ENCODE peak calls at places on chromosomes 7 and 10, in six cellular contexts. One of them, this sample, is unnamed.

GRCh38 chr7:83166-83840 is 109.1 kb upstream of the FAM20C start:
- DNase-seq in ELR: no peak
- DNase-seq in NCI-H1417: no peak
- DNase-seq in stimulated activated CD8-positive, alpha-beta memory T cell treated with anti-CD3 and anti-CD28 coated beads, Interleukin-4, amount 100 ng/mL, for 48 hours: no peak
- DNase-seq in mesendoderm: no peak
- DNase-seq in occipital lobe: no peak
- DNase-seq in this sample: peak; percentile 51

GRCh38 chr7:2224934-2225333 is 7.8 kb downstream of the MAD1L1 start:
- DNase-seq in NCI-H1417: no peak
- DNase-seq in occipital lobe: no peak
- DNase-seq in stimulated activated CD8-positive, alpha-beta memory T cell treated with anti-CD3 and anti-CD28 coated beads, Interleukin-4, amount 100 ng/mL, for 48 hours: no peak
- DNase-seq in mesendoderm: no peak
- DNase-seq in ELR: no peak
- DNase-seq in this sample: peak; percentile 28

GRCh38 chr7:106552645-106553445 is 108.1 kb downstream of the CCDC71L start:
- DNase-seq in stimulated activated CD8-positive, alpha-beta memory T cell treated with anti-CD3 and anti-CD28 coated beads, Interleukin-4, amount 100 ng/mL, for 48 hours: no peak
- DNase-seq in occipital lobe: no peak
- DNase-seq in ELR: no peak
- DNase-seq in mesendoderm: no peak
- DNase-seq in NCI-H1417: no peak
- DNase-seq in this sample: no peak

GRCh38 chr10:30392564-30392990 is 41.4 kb upstream of the MAP3K8 start:
- DNase-seq in stimulated activated CD8-positive, alpha-beta memory T cell treated with anti-CD3 and anti-CD28 coated beads, Interleukin-4, amount 100 ng/mL, for 48 hours: peak; percentile 85
- DNase-seq in NCI-H1417: peak; percentile 65
- DNase-seq in mesendoderm: peak; percentile 79
- DNase-seq in ELR: peak; percentile 71
- DNase-seq in occipital lobe: peak; percentile 43
- DNase-seq in this sample: peak; percentile 93

GRCh38 chr10:124574456-124575070 is 112.9 kb downstream of the LHPP start:
- DNase-seq in stimulated activated CD8-positive, alpha-beta memory T cell treated with anti-CD3 and anti-CD28 coated beads, Interleukin-4, amount 100 ng/mL, for 48 hours: no peak
- DNase-seq in NCI-H1417: no peak
- DNase-seq in mesendoderm: no peak
- DNase-seq in ELR: no peak
- DNase-seq in occipital lobe: no peak
- DNase-seq in this sample: peak; percentile 56

GRCh38 chr10:44209806-44210205 is 175.1 kb downstream of the CXCL12 start:
- DNase-seq in mesendoderm: no peak
- DNase-seq in NCI-H1417: no peak
- DNase-seq in occipital lobe: no peak
- DNase-seq in stimulated activated CD8-positive, alpha-beta memory T cell treated with anti-CD3 and anti-CD28 coated beads, Interleukin-4, amount 100 ng/mL, for 48 hours: no peak
- DNase-seq in ELR: no peak
- DNase-seq in this sample: no peak

GRCh38 chr7:6571160-6571779 is 6.0 kb upstream of the ZDHHC4 start:
- DNase-seq in mesendoderm: no peak
- DNase-seq in ELR: no peak
- DNase-seq in stimulated activated CD8-positive, alpha-beta memory T cell treated with anti-CD3 and anti-CD28 coated beads, Interleukin-4, amount 100 ng/mL, for 48 hours: no peak
- DNase-seq in occipital lobe: no peak
- DNase-seq in NCI-H1417: no peak
- DNase-seq in this sample: no peak

GRCh38 chr10:8150401-8150905 is 96.0 kb downstream of the GATA3 start:
- DNase-seq in mesendoderm: no peak
- DNase-seq in stimulated activated CD8-positive, alpha-beta memory T cell treated with anti-CD3 and anti-CD28 coated beads, Interleukin-4, amount 100 ng/mL, for 48 hours: no peak
- DNase-seq in NCI-H1417: no peak
- DNase-seq in ELR: no peak
- DNase-seq in occipital lobe: no peak
- DNase-seq in this sample: peak; percentile 28

GRCh38 chr7:87202705-87203104 is 16.8 kb downstream of the TMEM243 start:
- DNase-seq in stimulated activated CD8-positive, alpha-beta memory T cell treated with anti-CD3 and anti-CD28 coated beads, Interleukin-4, amount 100 ng/mL, for 48 hours: no peak
- DNase-seq in ELR: no peak
- DNase-seq in occipital lobe: no peak
- DNase-seq in NCI-H1417: no peak
- DNase-seq in mesendoderm: no peak
- DNase-seq in this sample: no peak

GRCh38 chr7:22822486-22823141 is at the start of gene TOMM7:
- DNase-seq in ELR: peak; percentile 99
- DNase-seq in mesendoderm: peak; percentile 99
- DNase-seq in stimulated activated CD8-positive, alpha-beta memory T cell treated with anti-CD3 and anti-CD28 coated beads, Interleukin-4, amount 100 ng/mL, for 48 hours: peak; percentile 88
- DNase-seq in occipital lobe: peak; percentile 82
- DNase-seq in NCI-H1417: peak; percentile 99
- DNase-seq in this sample: peak; percentile 87

GRCh38 chr10:76282122-76283030 is 851.0 kb downstream of the LRMDA start:
- DNase-seq in NCI-H1417: peak; percentile 91
- DNase-seq in ELR: no peak
- DNase-seq in stimulated activated CD8-positive, alpha-beta memory T cell treated with anti-CD3 and anti-CD28 coated beads, Interleukin-4, amount 100 ng/mL, for 48 hours: no peak
- DNase-seq in occipital lobe: no peak
- DNase-seq in mesendoderm: no peak
- DNase-seq in this sample: no peak

GRCh38 chr10:49737474-49738201 is 24.5 kb downstream of the OGDHL start:
- DNase-seq in stimulated activated CD8-positive, alpha-beta memory T cell treated with anti-CD3 and anti-CD28 coated beads, Interleukin-4, amount 100 ng/mL, for 48 hours: no peak
- DNase-seq in ELR: peak; percentile 20
- DNase-seq in occipital lobe: no peak
- DNase-seq in NCI-H1417: no peak
- DNase-seq in mesendoderm: no peak
- DNase-seq in this sample: peak; percentile 29

GRCh38 chr10:110843796-110844616 is 27.7 kb upstream of the PDCD4 start:
- DNase-seq in stimulated activated CD8-positive, alpha-beta memory T cell treated with anti-CD3 and anti-CD28 coated beads, Interleukin-4, amount 100 ng/mL, for 48 hours: no peak
- DNase-seq in ELR: no peak
- DNase-seq in NCI-H1417: no peak
- DNase-seq in mesendoderm: no peak
- DNase-seq in occipital lobe: no peak
- DNase-seq in this sample: no peak